ENCODE peak calls at places on chromosomes 7 and 10, in ten cellular contexts. D is BJ, O is upper lobe of right lung, Q is endodermal cell, E is bronchial epithelial cell, I is dorsolateral prefrontal cortex, U is small intestine, A is osteoblast, X is left ventricle myocardium inferior, H is fibroblast of mammary gland. F is an unnamed sample.

GRCh38 chr10:124408357-124408756 is 10.4 kb downstream of the OAT start:
- DNase-seq in D (no peak), O (no peak), Q (no peak), E (no peak), I (no peak), U (no peak), A (no peak), X (no peak), H (no peak), F (no peak)

GRCh38 chr7:127251458-127252379 is 1.0 kb downstream of the GRM8 start:
- DNase-seq in D (no peak), O (no peak), Q (peak), E (peak), I (no peak), U (no peak), A (peak), X (no peak), H (no peak), F (no peak)

GRCh38 chr10:27626821-27627359 is 118.7 kb downstream of the MKX start:
- DNase-seq in D (no peak), O (no peak), Q (no peak), E (no peak), I (no peak), U (no peak), A (no peak), X (no peak), H (no peak), F (no peak)

GRCh38 chr7:104552102-104552501 is 223.7 kb downstream of the LHFPL3 start:
- DNase-seq in D (no peak), O (no peak), Q (peak), E (peak), I (no peak), U (peak), A (no peak), X (peak), H (peak), F (peak)

GRCh38 chr10:30459283-30459682 is 25.3 kb downstream of the MAP3K8 start:
- DNase-seq in D (no peak), O (no peak), Q (no peak), E (no peak), I (no peak), U (peak), A (no peak), X (peak), H (no peak), F (no peak)

GRCh38 chr10:26781797-26782196 is 79.0 kb downstream of the ABI1 start:
- DNase-seq in D (no peak), O (no peak), Q (no peak), E (peak), I (no peak), U (no peak), A (no peak), X (no peak), H (peak), F (no peak)

GRCh38 chr10:130110236-130111114 is at the start of gene C10orf143:
- DNase-seq in D (peak), O (peak), Q (peak), E (peak), I (peak), U (peak), A (peak), X (peak), H (peak), F (peak)

GRCh38 chr7:112596260-112596659 is 115.5 kb downstream of the LSMEM1 start:
- DNase-seq in D (peak), O (no peak), Q (no peak), E (peak), I (no peak), U (no peak), A (peak), X (no peak), H (peak), F (no peak)

GRCh38 chr7:4888161-4888560 is 4.6 kb upstream of the RADIL start:
- DNase-seq in D (no peak), O (no peak), Q (no peak), E (no peak), I (no peak), U (no peak), A (no peak), X (no peak), H (no peak), F (no peak)

GRCh38 chr7:130972201-130972600 is 238.2 kb upstream of the KLF14 start:
- DNase-seq in D (no peak), O (no peak), Q (no peak), E (no peak), I (no peak), U (no peak), A (no peak), X (no peak), H (no peak), F (no peak)

GRCh38 chr7:5661941-5662340 is 119.5 kb downstream of the RNF216 start:
- DNase-seq in D (no peak), O (no peak), Q (no peak), E (no peak), I (peak), U (no peak), A (no peak), X (no peak), H (no peak), F (peak)

GRCh38 chr7:158840604-158841003 is 11.3 kb upstream of the ESYT2 start:
- DNase-seq in D (no peak), O (no peak), Q (peak), E (no peak), I (no peak), U (no peak), A (no peak), X (no peak), H (no peak), F (no peak)

GRCh38 chr7:28276303-28276702 is 95.7 kb upstream of the JAZF1 start:
- DNase-seq in D (no peak), O (no peak), Q (no peak), E (no peak), I (no peak), U (no peak), A (no peak), X (no peak), H (no peak), F (no peak)

GRCh38 chr10:22615819-22616499 is 98.4 kb downstream of the PIP4K2A start:
- DNase-seq in D (no peak), O (peak), Q (no peak), E (no peak), I (peak), U (peak), A (no peak), X (peak), H (peak), F (peak)

GRCh38 chr10:35722636-35723420 is 80.7 kb upstream of the FZD8 start:
- DNase-seq in D (no peak), O (no peak), Q (no peak), E (no peak), I (no peak), U (no peak), A (no peak), X (no peak), H (no peak), F (no peak)

GRCh38 chr7:110010379-110010778 is 1080.5 kb upstream of the LRRN3 start:
- DNase-seq in D (no peak), O (no peak), Q (peak), E (peak), I (no peak), U (no peak), A (no peak), X (no peak), H (no peak), F (no peak)

GRCh38 chr7:509426-509825 is 10.2 kb downstream of the PDGFA start:
- DNase-seq in D (no peak), O (peak), Q (no peak), E (no peak), I (no peak), U (no peak), A (no peak), X (peak), H (no peak), F (no peak)

GRCh38 chr10:4359003-4359402 is 467.0 kb upstream of the AKR1E2 start:
- DNase-seq in D (no peak), O (no peak), Q (peak), E (peak), I (no peak), U (no peak), A (no peak), X (no peak), H (peak), F (no peak)

GRCh38 chr10:127922675-127923366 is 15.9 kb downstream of the PTPRE start:
- DNase-seq in D (no peak), O (peak), Q (no peak), E (peak), I (no peak), U (peak), A (peak), X (peak), H (peak), F (no peak)

GRCh38 chr10:61902448-61903183 is 1.1 kb downstream of the ARID5B start:
- DNase-seq in D (no peak), O (no peak), Q (peak), E (peak), I (peak), U (peak), A (peak), X (peak), H (peak), F (peak)

GRCh38 chr10:52738951-52739350 is 33.6 kb downstream of the MBL2 start:
- DNase-seq in D (no peak), O (no peak), Q (no peak), E (no peak), I (no peak), U (no peak), A (no peak), X (no peak), H (no peak), F (no peak)

GRCh38 chr7:28687631-28688030 is 270.5 kb downstream of the TRIL start:
- DNase-seq in D (no peak), O (no peak), Q (no peak), E (no peak), I (no peak), U (no peak), A (no peak), X (no peak), H (no peak), F (no peak)

GRCh38 chr10:123502983-123503382 is 163.2 kb upstream of the GPR26 start:
- DNase-seq in D (no peak), O (no peak), Q (no peak), E (no peak), I (no peak), U (no peak), A (no peak), X (no peak), H (no peak), F (no peak)

GRCh38 chr10:28294809-28295208 is 8.1 kb downstream of the MPP7 start:
- DNase-seq in D (no peak), O (no peak), Q (peak), E (no peak), I (no peak), U (no peak), A (no peak), X (no peak), H (no peak), F (no peak)

GRCh38 chr10:50291261-50291850 is 40.0 kb upstream of the ASAH2 start:
- DNase-seq in D (no peak), O (no peak), Q (no peak), E (peak), I (no peak), U (no peak), A (no peak), X (no peak), H (peak), F (no peak)

GRCh38 chr7:50206521-50207250 is 97.8 kb upstream of the IKZF1 start:
- DNase-seq in D (no peak), O (no peak), Q (peak), E (no peak), I (no peak), U (peak), A (no peak), X (no peak), H (peak), F (peak)

GRCh38 chr7:148721390-148721789 is 22.7 kb downstream of the CUL1 start:
- DNase-seq in D (no peak), O (no peak), Q (no peak), E (no peak), I (no peak), U (no peak), A (no peak), X (no peak), H (no peak), F (peak)

GRCh38 chr10:104077282-104078151 is 8.2 kb downstream of the COL17A1 start:
- DNase-seq in D (no peak), O (no peak), Q (peak), E (no peak), I (no peak), U (no peak), A (no peak), X (no peak), H (no peak), F (no peak)

GRCh38 chr7:27176343-27176731 is 2.2 kb upstream of the HOXA10 start:
- DNase-seq in D (no peak), O (no peak), Q (peak), E (no peak), I (peak), U (no peak), A (no peak), X (peak), H (no peak), F (no peak)
- H3K4me3 ChIP-seq in D (peak), O (no peak), Q (no peak), E (no peak), I (no peak), U (no peak), A (peak), X (no peak), H (no peak), F (no peak)

GRCh38 chr10:80204193-80204714 is 1.1 kb downstream of the ANXA11 start:
- DNase-seq in D (no peak), O (peak), Q (peak), E (peak), I (no peak), U (peak), A (no peak), X (peak), H (no peak), F (no peak)

GRCh38 chr10:80204801-80205477 is 398 bp downstream of the ANXA11 start:
- DNase-seq in D (no peak), O (peak), Q (peak), E (no peak), I (no peak), U (peak), A (peak), X (peak), H (no peak), F (no peak)

GRCh38 chr10:80205478-80206276 is at the start of gene ANXA11:
- DNase-seq in D (no peak), O (peak), Q (peak), E (peak), I (peak), U (peak), A (peak), X (peak), H (peak), F (peak)

GRCh38 chr10:80207768-80208385 is 2.5 kb upstream of the ANXA11 start:
- DNase-seq in D (no peak), O (no peak), Q (no peak), E (no peak), I (no peak), U (no peak), A (no peak), X (no peak), H (no peak), F (no peak)

GRCh38 chr10:80206277-80206655 is 929 bp upstream of the ANXA11 start:
- DNase-seq in D (no peak), O (no peak), Q (no peak), E (no peak), I (no peak), U (no peak), A (no peak), X (no peak), H (no peak), F (no peak)
- H3K4me3 ChIP-seq in D (no peak), O (peak), Q (peak), E (no peak), I (no peak), U (no peak), A (no peak), X (peak), H (no peak), F (no peak)

GRCh38 chr7:42742321-42742720 is 169.5 kb downstream of the C7orf25 start:
- DNase-seq in D (no peak), O (no peak), Q (no peak), E (no peak), I (no peak), U (no peak), A (no peak), X (no peak), H (no peak), F (no peak)

GRCh38 chr7:42746226-42746625 is 165.6 kb downstream of the C7orf25 start:
- DNase-seq in D (no peak), O (no peak), Q (no peak), E (peak), I (no peak), U (no peak), A (no peak), X (no peak), H (peak), F (no peak)

GRCh38 chr7:42747073-42747472 is 164.8 kb downstream of the C7orf25 start:
- DNase-seq in D (no peak), O (no peak), Q (no peak), E (peak), I (no peak), U (no peak), A (no peak), X (no peak), H (peak), F (no peak)

GRCh38 chr7:42744746-42745145 is 167.1 kb downstream of the C7orf25 start:
- DNase-seq in D (no peak), O (no peak), Q (no peak), E (no peak), I (no peak), U (no peak), A (no peak), X (no peak), H (no peak), F (no peak)

GRCh38 chr7:42745357-42746022 is 166.4 kb downstream of the C7orf25 start:
- DNase-seq in D (no peak), O (no peak), Q (peak), E (peak), I (no peak), U (peak), A (no peak), X (peak), H (peak), F (peak)
- H3K4me3 ChIP-seq in D (no peak), O (no peak), Q (no peak), E (no peak), I (no peak), U (no peak), A (no peak), X (no peak), H (no peak), F (no peak)

DNA sequence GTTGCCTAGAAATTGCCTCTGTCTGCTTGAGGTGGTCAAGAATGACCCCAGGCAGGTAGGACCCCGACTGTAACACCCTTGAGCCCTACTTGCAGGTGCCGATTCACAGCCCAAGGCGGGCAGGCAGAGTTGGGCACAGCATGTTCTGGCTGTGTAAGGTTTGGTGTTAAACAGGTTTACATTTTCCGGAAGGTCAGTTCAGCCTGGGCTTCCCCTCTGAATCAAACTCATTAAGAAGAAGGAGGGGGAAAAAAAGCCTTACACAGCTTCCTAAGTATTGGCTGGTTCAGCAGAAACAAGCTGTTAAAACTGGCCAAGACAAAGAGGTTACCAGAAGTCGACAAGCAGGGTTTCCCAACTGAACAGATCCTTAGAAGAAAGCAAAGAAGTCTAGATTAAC is 132.6 kb downstream of the PRPF18 start:
- DNase-seq in D (no peak), O (no peak), Q (no peak), E (no peak), I (no peak), U (no peak), A (peak), X (no peak), H (no peak), F (no peak)
- H3K4me3 ChIP-seq in D (no peak), O (no peak), Q (no peak), E (no peak), I (no peak), U (no peak), A (no peak), X (no peak), H (no peak), F (no peak)